ENCODE peak calls at places on chromosomes 13 and 19, in nine cellular contexts. One of them, this sample, is unnamed.

GRCh38 chr19:45173816-45174215 is 4.2 kb downstream of the TRAPPC6A start:
- DNase-seq in stomach: no peak
- DNase-seq in CD4-positive, alpha-beta memory T cell: no peak
- DNase-seq in tibial nerve: no peak
- DNase-seq in mammary epithelial cell: peak; percentile 52
- DNase-seq in uterus: no peak
- DNase-seq in GM23248: peak; percentile 57
- DNase-seq in GM12878: no peak
- DNase-seq in trophoblast cell: no peak
- DNase-seq in this sample: no peak

GRCh38 chr19:21569497-21569870 is 64.1 kb downstream of the ZNF429 start:
- DNase-seq in stomach: no peak
- DNase-seq in CD4-positive, alpha-beta memory T cell: peak; percentile 78
- DNase-seq in tibial nerve: no peak
- DNase-seq in mammary epithelial cell: no peak
- DNase-seq in uterus: no peak
- DNase-seq in GM23248: peak; percentile 75
- DNase-seq in GM12878: no peak
- DNase-seq in trophoblast cell: peak; percentile 69
- DNase-seq in this sample: no peak

GRCh38 chr13:74794582-74794981 is 660.4 kb upstream of the KLF12 start:
- DNase-seq in stomach: no peak
- DNase-seq in CD4-positive, alpha-beta memory T cell: no peak
- DNase-seq in tibial nerve: no peak
- DNase-seq in mammary epithelial cell: no peak
- DNase-seq in uterus: no peak
- DNase-seq in GM23248: peak; percentile 12
- DNase-seq in GM12878: no peak
- DNase-seq in trophoblast cell: no peak
- DNase-seq in this sample: no peak

GRCh38 chr19:29526730-29527499 is 1.1 kb downstream of the VSTM2B start:
- DNase-seq in stomach: no peak
- DNase-seq in CD4-positive, alpha-beta memory T cell: no peak
- DNase-seq in tibial nerve: no peak
- DNase-seq in mammary epithelial cell: peak; percentile 5
- DNase-seq in uterus: no peak
- DNase-seq in GM23248: peak; percentile 23
- DNase-seq in GM12878: no peak
- DNase-seq in trophoblast cell: no peak
- DNase-seq in this sample: no peak

GRCh38 chr19:10818306-10819123 is 17.5 kb downstream of the TMED1 start:
- DNase-seq in stomach: no peak
- DNase-seq in CD4-positive, alpha-beta memory T cell: no peak
- DNase-seq in tibial nerve: no peak
- DNase-seq in mammary epithelial cell: no peak
- DNase-seq in uterus: no peak
- DNase-seq in GM23248: peak; percentile 49
- DNase-seq in GM12878: no peak
- DNase-seq in trophoblast cell: no peak
- DNase-seq in this sample: no peak

GRCh38 chr19:33826521-33826920 is 29.9 kb downstream of the KCTD15 start:
- DNase-seq in stomach: no peak
- DNase-seq in CD4-positive, alpha-beta memory T cell: no peak
- DNase-seq in tibial nerve: no peak
- DNase-seq in mammary epithelial cell: no peak
- DNase-seq in uterus: no peak
- DNase-seq in GM23248: no peak
- DNase-seq in GM12878: no peak
- DNase-seq in trophoblast cell: no peak
- DNase-seq in this sample: no peak

GRCh38 chr13:97768134-97768533 is 185.3 kb upstream of the IPO5 start:
- DNase-seq in stomach: no peak
- DNase-seq in CD4-positive, alpha-beta memory T cell: no peak
- DNase-seq in tibial nerve: no peak
- DNase-seq in mammary epithelial cell: peak; percentile 21
- DNase-seq in uterus: no peak
- DNase-seq in GM23248: no peak
- DNase-seq in GM12878: no peak
- DNase-seq in trophoblast cell: no peak
- DNase-seq in this sample: no peak

GRCh38 chr19:48900477-48901452 is 653 bp downstream of the NUCB1 start:
- DNase-seq in stomach: no peak
- DNase-seq in CD4-positive, alpha-beta memory T cell: peak; percentile 56
- DNase-seq in tibial nerve: no peak
- DNase-seq in mammary epithelial cell: peak; percentile 34
- DNase-seq in uterus: no peak
- DNase-seq in GM23248: peak; percentile 65
- DNase-seq in GM12878: no peak
- DNase-seq in trophoblast cell: no peak
- DNase-seq in this sample: no peak

GRCh38 chr19:12112701-12113100 is 27.4 kb downstream of the ZNF20 start:
- DNase-seq in stomach: no peak
- DNase-seq in CD4-positive, alpha-beta memory T cell: no peak
- DNase-seq in tibial nerve: no peak
- DNase-seq in mammary epithelial cell: no peak
- DNase-seq in uterus: no peak
- DNase-seq in GM23248: no peak
- DNase-seq in GM12878: no peak
- DNase-seq in trophoblast cell: peak; percentile 98
- DNase-seq in this sample: no peak

GRCh38 chr19:12117203-12117970 is 22.8 kb downstream of the ZNF20 start:
- DNase-seq in stomach: no peak
- DNase-seq in CD4-positive, alpha-beta memory T cell: no peak
- DNase-seq in tibial nerve: no peak
- DNase-seq in mammary epithelial cell: no peak
- DNase-seq in uterus: no peak
- DNase-seq in GM23248: no peak
- DNase-seq in GM12878: no peak
- DNase-seq in trophoblast cell: no peak
- DNase-seq in this sample: no peak

GRCh38 chr19:12111176-12111575 is 29.0 kb downstream of the ZNF20 start:
- DNase-seq in stomach: no peak
- DNase-seq in CD4-positive, alpha-beta memory T cell: no peak
- DNase-seq in tibial nerve: no peak
- DNase-seq in mammary epithelial cell: no peak
- DNase-seq in uterus: no peak
- DNase-seq in GM23248: no peak
- DNase-seq in GM12878: no peak
- DNase-seq in trophoblast cell: peak; percentile 62
- DNase-seq in this sample: no peak

GRCh38 chr19:12113121-12113520 is 27.0 kb downstream of the ZNF20 start:
- DNase-seq in stomach: no peak
- DNase-seq in CD4-positive, alpha-beta memory T cell: no peak
- DNase-seq in tibial nerve: no peak
- DNase-seq in mammary epithelial cell: no peak
- DNase-seq in uterus: no peak
- DNase-seq in GM23248: no peak
- DNase-seq in GM12878: no peak
- DNase-seq in trophoblast cell: peak; percentile 60
- DNase-seq in this sample: no peak

GRCh38 chr19:12112238-12112637 is 27.9 kb downstream of the ZNF20 start:
- DNase-seq in stomach: no peak
- DNase-seq in CD4-positive, alpha-beta memory T cell: no peak
- DNase-seq in tibial nerve: no peak
- DNase-seq in mammary epithelial cell: no peak
- DNase-seq in uterus: no peak
- DNase-seq in GM23248: no peak
- DNase-seq in GM12878: no peak
- DNase-seq in trophoblast cell: no peak
- DNase-seq in this sample: no peak
- H3K27ac ChIP-seq in stomach: no peak overlapping the region
- H3K27ac ChIP-seq in CD4-positive, alpha-beta memory T cell: no peak overlapping the region
- H3K27ac ChIP-seq in tibial nerve: no peak overlapping the region
- H3K27ac ChIP-seq in mammary epithelial cell: no peak overlapping the region
- H3K27ac ChIP-seq in uterus: no peak overlapping the region
- H3K27ac ChIP-seq in GM23248: no peak overlapping the region
- H3K27ac ChIP-seq in GM12878: no peak overlapping the region
- H3K27ac ChIP-seq in trophoblast cell: peak overlapping the region; percentile 57
- H3K27ac ChIP-seq in this sample: no peak overlapping the region

DNA sequence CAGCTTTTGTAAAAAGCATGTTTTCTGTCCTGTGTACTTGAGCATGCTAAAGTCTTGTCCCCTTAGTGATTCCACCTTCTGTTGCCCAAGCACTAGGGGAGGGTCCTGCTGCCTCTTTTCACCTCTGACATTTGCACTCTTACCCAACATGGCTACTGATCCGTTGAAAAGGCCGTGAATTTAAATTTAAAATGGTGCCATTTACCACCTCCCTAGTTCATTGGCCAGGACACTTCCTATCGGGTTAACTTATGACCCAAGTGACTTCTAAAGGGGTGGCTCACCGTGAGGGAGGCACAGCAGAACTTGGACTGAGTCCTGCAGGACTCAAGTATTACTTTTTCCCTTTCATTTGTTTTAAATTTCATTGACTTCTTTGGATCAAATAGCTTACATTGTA is 33.3 kb upstream of the CEACAM21 start:
- DNase-seq in stomach: no peak
- DNase-seq in CD4-positive, alpha-beta memory T cell: no peak
- DNase-seq in tibial nerve: no peak
- DNase-seq in mammary epithelial cell: no peak
- DNase-seq in uterus: no peak
- DNase-seq in GM23248: no peak
- DNase-seq in GM12878: no peak
- DNase-seq in trophoblast cell: no peak
- DNase-seq in this sample: no peak
- H3K4me1 ChIP-seq in stomach: no peaks in the 10 kb centered on the region
- H3K4me1 ChIP-seq in CD4-positive, alpha-beta memory T cell: peaks cover 56% of the 10 kb centered on the region
- H3K4me1 ChIP-seq in tibial nerve: no peaks in the 10 kb centered on the region
- H3K4me1 ChIP-seq in mammary epithelial cell: no peaks in the 10 kb centered on the region
- H3K4me1 ChIP-seq in uterus: no peaks in the 10 kb centered on the region
- H3K4me1 ChIP-seq in GM23248: no peaks in the 10 kb centered on the region
- H3K4me1 ChIP-seq in GM12878: peaks cover 23% of the 10 kb centered on the region
- H3K4me1 ChIP-seq in trophoblast cell: no peaks in the 10 kb centered on the region
- H3K4me1 ChIP-seq in this sample: no peaks in the 10 kb centered on the region

GRCh38 chr19:12230751-12231733 is 63.6 kb downstream of the ZNF44 start:
- DNase-seq in stomach: no peak
- DNase-seq in CD4-positive, alpha-beta memory T cell: no peak
- DNase-seq in tibial nerve: no peak
- DNase-seq in mammary epithelial cell: no peak
- DNase-seq in uterus: no peak
- DNase-seq in GM23248: peak; percentile 2
- DNase-seq in GM12878: no peak
- DNase-seq in trophoblast cell: peak; percentile 43
- DNase-seq in this sample: no peak
- H3K27ac ChIP-seq in stomach: no peak overlapping the region
- H3K27ac ChIP-seq in CD4-positive, alpha-beta memory T cell: no peak overlapping the region
- H3K27ac ChIP-seq in tibial nerve: no peak overlapping the region
- H3K27ac ChIP-seq in mammary epithelial cell: no peak overlapping the region
- H3K27ac ChIP-seq in uterus: no peak overlapping the region
- H3K27ac ChIP-seq in GM23248: no peak overlapping the region
- H3K27ac ChIP-seq in GM12878: no peak overlapping the region
- H3K27ac ChIP-seq in trophoblast cell: no peak overlapping the region
- H3K27ac ChIP-seq in this sample: no peak overlapping the region

DNA sequence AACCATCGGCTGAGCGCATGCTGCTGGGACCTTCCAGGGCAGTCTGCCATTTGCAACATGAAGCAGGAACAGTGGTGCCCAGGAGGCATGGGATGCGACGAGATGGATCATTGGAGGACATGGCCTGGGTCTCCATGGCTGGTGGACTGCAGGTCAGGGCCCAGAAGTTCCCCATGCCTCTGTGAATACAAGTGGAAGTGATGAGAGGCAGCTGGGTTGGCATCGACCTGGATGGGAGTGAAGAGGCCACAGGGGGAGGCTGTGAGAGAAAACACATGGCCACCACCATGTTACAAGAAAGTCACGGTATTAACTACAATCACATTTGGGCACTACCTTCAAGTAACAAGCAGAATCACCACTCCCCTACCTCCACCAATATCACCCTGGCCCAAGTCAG is 262.0 kb downstream of the FOXO1 start:
- DNase-seq in stomach: no peak
- DNase-seq in CD4-positive, alpha-beta memory T cell: no peak
- DNase-seq in tibial nerve: no peak
- DNase-seq in mammary epithelial cell: no peak
- DNase-seq in uterus: no peak
- DNase-seq in GM23248: no peak
- DNase-seq in GM12878: no peak
- DNase-seq in trophoblast cell: no peak
- DNase-seq in this sample: no peak
- H3K4me1 ChIP-seq in stomach: peaks cover 15% of the 10 kb centered on the region
- H3K4me1 ChIP-seq in CD4-positive, alpha-beta memory T cell: peaks cover 10% of the 10 kb centered on the region
- H3K4me1 ChIP-seq in tibial nerve: no peaks in the 10 kb centered on the region
- H3K4me1 ChIP-seq in mammary epithelial cell: peaks cover 26% of the 10 kb centered on the region
- H3K4me1 ChIP-seq in uterus: peaks cover 10% of the 10 kb centered on the region
- H3K4me1 ChIP-seq in GM23248: peaks cover 46% of the 10 kb centered on the region
- H3K4me1 ChIP-seq in GM12878: peaks cover 12% of the 10 kb centered on the region
- H3K4me1 ChIP-seq in trophoblast cell: peaks cover 22% of the 10 kb centered on the region
- H3K4me1 ChIP-seq in this sample: peaks cover 5% of the 10 kb centered on the region

GRCh38 chr13:28357846-28358496 is 137.0 kb downstream of the FLT1 start:
- DNase-seq in stomach: no peak
- DNase-seq in CD4-positive, alpha-beta memory T cell: no peak
- DNase-seq in tibial nerve: no peak
- DNase-seq in mammary epithelial cell: no peak
- DNase-seq in uterus: no peak
- DNase-seq in GM23248: no peak
- DNase-seq in GM12878: no peak
- DNase-seq in trophoblast cell: no peak
- DNase-seq in this sample: no peak
- H3K27ac ChIP-seq in stomach: no peak overlapping the region
- H3K27ac ChIP-seq in CD4-positive, alpha-beta memory T cell: no peak overlapping the region
- H3K27ac ChIP-seq in tibial nerve: no peak overlapping the region
- H3K27ac ChIP-seq in mammary epithelial cell: no peak overlapping the region
- H3K27ac ChIP-seq in uterus: no peak overlapping the region
- H3K27ac ChIP-seq in GM23248: no peak overlapping the region
- H3K27ac ChIP-seq in GM12878: no peak overlapping the region
- H3K27ac ChIP-seq in trophoblast cell: no peak overlapping the region
- H3K27ac ChIP-seq in this sample: no peak overlapping the region

DNA sequence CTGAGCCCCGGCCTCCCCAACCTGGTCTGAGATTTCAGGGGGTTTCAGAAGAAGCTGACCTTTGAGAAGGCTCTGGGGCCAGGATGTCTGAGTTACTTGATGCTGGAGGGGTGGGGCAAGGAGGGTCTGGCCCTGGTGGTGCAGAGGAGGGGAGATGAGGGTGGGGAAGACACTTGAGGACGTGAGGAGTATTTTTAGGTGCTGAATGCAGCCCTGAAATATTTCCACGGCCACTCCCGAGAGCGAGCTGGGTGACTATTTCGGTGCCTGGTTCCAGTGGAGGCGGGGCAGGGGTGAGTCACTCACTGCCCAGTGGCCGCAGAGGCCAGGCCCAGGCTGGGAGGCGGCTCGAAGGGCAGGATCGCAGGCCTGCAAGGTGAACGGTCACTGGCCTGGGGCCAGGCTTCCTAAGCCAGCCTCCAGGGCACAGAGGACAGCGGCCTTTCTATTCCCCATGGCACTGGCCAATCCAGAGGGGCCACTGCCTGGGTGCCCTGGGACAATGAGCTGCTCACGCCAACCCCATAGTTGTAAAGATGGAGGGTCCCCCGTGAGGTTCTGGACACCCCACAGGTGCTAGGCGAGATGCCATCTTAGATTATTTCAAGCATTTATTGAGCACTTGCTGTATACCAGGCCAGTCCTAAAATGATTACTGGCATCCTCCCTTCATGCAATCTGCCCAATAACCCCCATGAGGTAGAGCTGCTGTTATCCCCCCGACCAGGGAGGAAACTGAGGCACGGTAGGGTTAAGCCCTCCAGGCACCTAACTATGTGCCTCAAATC is 19.7 kb upstream of the JUND start:
- DNase-seq in stomach: peak; percentile 86
- DNase-seq in CD4-positive, alpha-beta memory T cell: no peak
- DNase-seq in tibial nerve: peak; percentile 63
- DNase-seq in mammary epithelial cell: peak; percentile 24
- DNase-seq in uterus: peak; percentile 85
- DNase-seq in GM23248: peak; percentile 90
- DNase-seq in GM12878: no peak
- DNase-seq in trophoblast cell: peak; percentile 97
- DNase-seq in this sample: no peak
- H3K4me1 ChIP-seq in stomach: peaks cover 51% of the 10 kb centered on the region
- H3K4me1 ChIP-seq in CD4-positive, alpha-beta memory T cell: peaks cover 44% of the 10 kb centered on the region
- H3K4me1 ChIP-seq in tibial nerve: peaks cover 4% of the 10 kb centered on the region
- H3K4me1 ChIP-seq in mammary epithelial cell: peaks cover 28% of the 10 kb centered on the region
- H3K4me1 ChIP-seq in uterus: peaks cover 5% of the 10 kb centered on the region
- H3K4me1 ChIP-seq in GM23248: peaks cover 33% of the 10 kb centered on the region
- H3K4me1 ChIP-seq in GM12878: peaks cover 13% of the 10 kb centered on the region
- H3K4me1 ChIP-seq in trophoblast cell: peaks cover 25% of the 10 kb centered on the region
- H3K4me1 ChIP-seq in this sample: peaks cover 7% of the 10 kb centered on the region

GRCh38 chr13:45393941-45394570 is 24.1 kb downstream of the SLC25A30 start:
- DNase-seq in stomach: peak; percentile 48
- DNase-seq in CD4-positive, alpha-beta memory T cell: no peak
- DNase-seq in tibial nerve: no peak
- DNase-seq in mammary epithelial cell: peak; percentile 45
- DNase-seq in uterus: peak; percentile 39
- DNase-seq in GM23248: peak; percentile 57
- DNase-seq in GM12878: no peak
- DNase-seq in trophoblast cell: peak; percentile 52
- DNase-seq in this sample: peak; percentile 61
- H3K27ac ChIP-seq in stomach: no peak overlapping the region
- H3K27ac ChIP-seq in CD4-positive, alpha-beta memory T cell: no peak overlapping the region
- H3K27ac ChIP-seq in tibial nerve: no peak overlapping the region
- H3K27ac ChIP-seq in mammary epithelial cell: no peak overlapping the region
- H3K27ac ChIP-seq in uterus: no peak overlapping the region
- H3K27ac ChIP-seq in GM23248: no peak overlapping the region
- H3K27ac ChIP-seq in GM12878: no peak overlapping the region
- H3K27ac ChIP-seq in trophoblast cell: no peak overlapping the region
- H3K27ac ChIP-seq in this sample: peak overlapping the region; percentile 23